ENCODE peak calls at places on chromosomes 2 and 18, in six cellular contexts. K is naive thymus-derived CD8-positive, alpha-beta T cell; V is activated gamma-delta T cell treated with Interleukin-2 at 50 U/mL for 16 hours; D is amniotic stem cell; Y is posterior cingulate gyrus; S is foreskin melanocyte. I is an unnamed sample.

GRCh38 chr18:29596959-29597358 is 1420.0 kb upstream of the CDH2 start:
- DNase-seq in K (no peak), V (no peak), D (no peak), Y (no peak), S (no peak), I (no peak)

GRCh38 chr2:47581201-47581600 is 178.2 kb downstream of the MSH2 start:
- DNase-seq in K (no peak), V (no peak), D (no peak), Y (no peak), S (no peak), I (no peak)

GRCh38 chr2:153811516-153811915 is 60.2 kb upstream of the GALNT13 start:
- DNase-seq in K (no peak), V (no peak), D (no peak), Y (no peak), S (no peak), I (no peak)

GRCh38 chr2:225177098-225177497 is 134.8 kb upstream of the DOCK10 start:
- DNase-seq in K (no peak), V (no peak), D (no peak), Y (peak; percentile 17), S (peak; percentile 87), I (peak; percentile 8)

GRCh38 chr18:31957728-31958127 is 14.8 kb upstream of the TRAPPC8 start:
- DNase-seq in K (no peak), V (no peak), D (no peak), Y (no peak), S (no peak), I (no peak)

GRCh38 chr2:161961046-161961445 is 113.0 kb downstream of the DPP4 start:
- DNase-seq in K (no peak), V (no peak), D (no peak), Y (no peak), S (no peak), I (no peak)

GRCh38 chr18:906416-907170 is 1.9 kb downstream of the ADCYAP1 start:
- DNase-seq in K (no peak), V (no peak), D (no peak), Y (peak; percentile 15), S (no peak), I (no peak)

GRCh38 chr2:217854684-217855083 is 148.1 kb downstream of the TNS1 start:
- DNase-seq in K (no peak), V (no peak), D (no peak), Y (no peak), S (no peak), I (no peak)

GRCh38 chr18:36311026-36311570 is 13.6 kb downstream of the FHOD3 start:
- DNase-seq in K (no peak), V (no peak), D (no peak), Y (no peak), S (no peak), I (no peak)

GRCh38 chr18:9792565-9793226 is 84.6 kb downstream of the RAB31 start:
- DNase-seq in K (no peak), V (no peak), D (no peak), Y (no peak), S (no peak), I (no peak)

GRCh38 chr2:121539722-121540469 is 9.2 kb downstream of the RNU4ATAC start:
- DNase-seq in K (no peak), V (no peak), D (no peak), Y (no peak), S (no peak), I (no peak)

GRCh38 chr2:168203762-168204693 is 43.4 kb downstream of the STK39 start:
- DNase-seq in K (no peak), V (no peak), D (no peak), Y (no peak), S (no peak), I (no peak)

GRCh38 chr2:197055045-197055444 is 128.5 kb upstream of the PGAP1 start:
- DNase-seq in K (no peak), V (no peak), D (no peak), Y (no peak), S (no peak), I (no peak)

GRCh38 chr18:51461956-51462355 is 264.5 kb upstream of the MEX3C start:
- DNase-seq in K (no peak), V (no peak), D (no peak), Y (no peak), S (peak; percentile 38), I (no peak)

GRCh38 chr18:54973046-54973445 is 13.8 kb upstream of the CCDC68 start:
- DNase-seq in K (no peak), V (no peak), D (no peak), Y (no peak), S (no peak), I (no peak)

GRCh38 chr2:238055841-238056240 is 5.0 kb upstream of the SCLY start:
- DNase-seq in K (no peak), V (no peak), D (no peak), Y (no peak), S (no peak), I (no peak)

GRCh38 chr2:221958224-221958623 is 340.6 kb downstream of the PAX3 start:
- DNase-seq in K (no peak), V (no peak), D (no peak), Y (no peak), S (no peak), I (no peak)

GRCh38 chr2:27381577-27382181 is 1.1 kb upstream of the ZNF513 start:
- DNase-seq in K (no peak), V (no peak), D (no peak), Y (no peak), S (no peak), I (no peak)

GRCh38 chr2:109374548-109375130 is 239.1 kb downstream of the SEPTIN10 start:
- DNase-seq in K (no peak), V (no peak), D (no peak), Y (no peak), S (no peak), I (no peak)

GRCh38 chr2:239502430-239503221 is 101.8 kb upstream of the HDAC4 start:
- DNase-seq in K (no peak), V (no peak), D (no peak), Y (no peak), S (no peak), I (no peak)

GRCh38 chr2:6231166-6231565 is 539.0 kb downstream of the SOX11 start:
- DNase-seq in K (no peak), V (no peak), D (no peak), Y (no peak), S (peak; percentile 3), I (no peak)

GRCh38 chr2:220006152-220006551 is 378.7 kb downstream of the SLC4A3 start:
- DNase-seq in K (no peak), V (no peak), D (no peak), Y (peak; percentile 2), S (no peak), I (no peak)

GRCh38 chr2:10469955-10470568 is 21.9 kb upstream of the ODC1 start:
- DNase-seq in K (no peak), V (no peak), D (no peak), Y (no peak), S (no peak), I (no peak)

GRCh38 chr18:2410688-2411087 is 160.6 kb downstream of the METTL4 start:
- DNase-seq in K (no peak), V (no peak), D (no peak), Y (no peak), S (no peak), I (no peak)

I was measured in COLO829.